ENCODE peak calls at places on chromosomes 7 and 10, in five cellular contexts. One of them, this sample, is unnamed.

GRCh38 chr10:95865814-95866447 is 41.8 kb upstream of the CC2D2B start:
- DNase-seq in heart right ventricle: no peak
- DNase-seq in vagina: no peak
- DNase-seq in lower lobe of right lung: no peak
- DNase-seq in effector memory CD4-positive, alpha-beta T cell: no peak
- DNase-seq in this sample: no peak

GRCh38 chr10:79184141-79184625 is 115.4 kb downstream of the ZMIZ1 start:
- DNase-seq in vagina: no peak
- DNase-seq in heart right ventricle: no peak
- DNase-seq in effector memory CD4-positive, alpha-beta T cell: no peak
- DNase-seq in lower lobe of right lung: peak; percentile 72
- DNase-seq in this sample: no peak

GRCh38 chr7:148856035-148856881 is 27.8 kb downstream of the EZH2 start:
- DNase-seq in lower lobe of right lung: no peak
- DNase-seq in heart right ventricle: no peak
- DNase-seq in vagina: no peak
- DNase-seq in effector memory CD4-positive, alpha-beta T cell: peak; percentile 21
- DNase-seq in this sample: no peak

GRCh38 chr10:88012627-88013026 is 149.2 kb downstream of the PTEN start:
- DNase-seq in lower lobe of right lung: no peak
- DNase-seq in vagina: no peak
- DNase-seq in heart right ventricle: no peak
- DNase-seq in effector memory CD4-positive, alpha-beta T cell: no peak
- DNase-seq in this sample: no peak

GRCh38 chr10:130618636-130619035 is 482.4 kb downstream of the GLRX3 start:
- DNase-seq in effector memory CD4-positive, alpha-beta T cell: no peak
- DNase-seq in lower lobe of right lung: no peak
- DNase-seq in vagina: no peak
- DNase-seq in heart right ventricle: no peak
- DNase-seq in this sample: no peak

GRCh38 chr7:157043745-157044144 is 33.3 kb upstream of the MNX1 start:
- DNase-seq in vagina: peak; percentile 69
- DNase-seq in lower lobe of right lung: no peak
- DNase-seq in effector memory CD4-positive, alpha-beta T cell: no peak
- DNase-seq in heart right ventricle: no peak
- DNase-seq in this sample: no peak

GRCh38 chr7:44461387-44461786 is 29.1 kb downstream of the NUDCD3 start:
- DNase-seq in lower lobe of right lung: no peak
- DNase-seq in effector memory CD4-positive, alpha-beta T cell: peak; percentile 21
- DNase-seq in vagina: no peak
- DNase-seq in heart right ventricle: no peak
- DNase-seq in this sample: no peak

GRCh38 chr10:70494966-70495365 is 16.4 kb downstream of the PALD1 start:
- DNase-seq in vagina: no peak
- DNase-seq in lower lobe of right lung: peak; percentile 77
- DNase-seq in heart right ventricle: peak; percentile 34
- DNase-seq in effector memory CD4-positive, alpha-beta T cell: no peak
- DNase-seq in this sample: no peak

GRCh38 chr7:18087031-18087686 is 59.5 kb upstream of the PRPS1L1 start:
- DNase-seq in heart right ventricle: no peak
- DNase-seq in lower lobe of right lung: peak; percentile 45
- DNase-seq in effector memory CD4-positive, alpha-beta T cell: no peak
- DNase-seq in vagina: no peak
- DNase-seq in this sample: no peak

GRCh38 chr7:106770191-106770590 is 94.9 kb upstream of the PIK3CG start:
- DNase-seq in vagina: no peak
- DNase-seq in effector memory CD4-positive, alpha-beta T cell: no peak
- DNase-seq in heart right ventricle: no peak
- DNase-seq in lower lobe of right lung: no peak
- DNase-seq in this sample: no peak

GRCh38 chr7:42237162-42237821 is at the start of gene GLI3:
- DNase-seq in heart right ventricle: peak; percentile 83
- DNase-seq in vagina: peak; percentile 94
- DNase-seq in effector memory CD4-positive, alpha-beta T cell: no peak
- DNase-seq in lower lobe of right lung: peak; percentile 74
- DNase-seq in this sample: peak; percentile 49

GRCh38 chr7:92835851-92836488 is 403 bp downstream of the CDK6 start:
- DNase-seq in effector memory CD4-positive, alpha-beta T cell: peak; percentile 22
- DNase-seq in vagina: no peak
- DNase-seq in lower lobe of right lung: peak; percentile 49
- DNase-seq in heart right ventricle: no peak
- DNase-seq in this sample: peak; percentile 60

GRCh38 chr10:27252267-27253000 is 11.8 kb upstream of the ACBD5 start:
- DNase-seq in lower lobe of right lung: peak; percentile 85
- DNase-seq in vagina: no peak
- DNase-seq in effector memory CD4-positive, alpha-beta T cell: peak; percentile 48
- DNase-seq in heart right ventricle: peak; percentile 81
- DNase-seq in this sample: peak; percentile 83

GRCh38 chr7:29780346-29780745 is 26.0 kb upstream of the WIPF3 start:
- DNase-seq in heart right ventricle: no peak
- DNase-seq in effector memory CD4-positive, alpha-beta T cell: no peak
- DNase-seq in vagina: no peak
- DNase-seq in lower lobe of right lung: no peak
- DNase-seq in this sample: no peak

GRCh38 chr10:121873236-121873635 is 54.6 kb downstream of the ATE1 start:
- DNase-seq in vagina: no peak
- DNase-seq in lower lobe of right lung: no peak
- DNase-seq in heart right ventricle: no peak
- DNase-seq in effector memory CD4-positive, alpha-beta T cell: no peak
- DNase-seq in this sample: no peak

GRCh38 chr7:12062062-12062461 is 149.0 kb upstream of the TMEM106B start:
- DNase-seq in effector memory CD4-positive, alpha-beta T cell: no peak
- DNase-seq in lower lobe of right lung: no peak
- DNase-seq in vagina: no peak
- DNase-seq in heart right ventricle: no peak
- DNase-seq in this sample: no peak

GRCh38 chr10:66350622-66351399 is 575.0 kb upstream of the LRRTM3 start:
- DNase-seq in lower lobe of right lung: no peak
- DNase-seq in vagina: no peak
- DNase-seq in heart right ventricle: no peak
- DNase-seq in effector memory CD4-positive, alpha-beta T cell: no peak
- DNase-seq in this sample: no peak

GRCh38 chr10:118373786-118374185 is 31.7 kb upstream of the FAM204A start:
- DNase-seq in effector memory CD4-positive, alpha-beta T cell: no peak
- DNase-seq in lower lobe of right lung: no peak
- DNase-seq in vagina: no peak
- DNase-seq in heart right ventricle: no peak
- DNase-seq in this sample: no peak

GRCh38 chr7:748446-748845 is 21.4 kb upstream of the PRKAR1B start:
- DNase-seq in vagina: no peak
- DNase-seq in lower lobe of right lung: peak; percentile 24
- DNase-seq in effector memory CD4-positive, alpha-beta T cell: no peak
- DNase-seq in heart right ventricle: no peak
- DNase-seq in this sample: no peak

GRCh38 chr10:34661580-34661979 is 153.5 kb downstream of the PARD3 start:
- DNase-seq in heart right ventricle: no peak
- DNase-seq in vagina: no peak
- DNase-seq in effector memory CD4-positive, alpha-beta T cell: no peak
- DNase-seq in lower lobe of right lung: no peak
- DNase-seq in this sample: no peak

GRCh38 chr10:114294549-114294948 is 55.5 kb downstream of the VWA2 start:
- DNase-seq in vagina: no peak
- DNase-seq in lower lobe of right lung: no peak
- DNase-seq in effector memory CD4-positive, alpha-beta T cell: no peak
- DNase-seq in heart right ventricle: no peak
- DNase-seq in this sample: no peak

GRCh38 chr10:36880898-36881297 is 244.5 kb upstream of the ANKRD30A start:
- DNase-seq in lower lobe of right lung: no peak
- DNase-seq in heart right ventricle: no peak
- DNase-seq in effector memory CD4-positive, alpha-beta T cell: no peak
- DNase-seq in vagina: no peak
- DNase-seq in this sample: no peak

GRCh38 chr7:105345003-105345402 is 43.7 kb downstream of the SRPK2 start:
- DNase-seq in heart right ventricle: no peak
- DNase-seq in effector memory CD4-positive, alpha-beta T cell: no peak
- DNase-seq in lower lobe of right lung: no peak
- DNase-seq in vagina: no peak
- DNase-seq in this sample: no peak

GRCh38 chr10:124977648-124978375 is 35.9 kb downstream of the ZRANB1 start:
- DNase-seq in lower lobe of right lung: no peak
- DNase-seq in vagina: no peak
- DNase-seq in effector memory CD4-positive, alpha-beta T cell: no peak
- DNase-seq in heart right ventricle: no peak
- DNase-seq in this sample: no peak

GRCh38 chr7:40211291-40212003 is 76.6 kb downstream of the SUGCT start:
- DNase-seq in lower lobe of right lung: no peak
- DNase-seq in heart right ventricle: no peak
- DNase-seq in effector memory CD4-positive, alpha-beta T cell: no peak
- DNase-seq in vagina: no peak
- DNase-seq in this sample: no peak

GRCh38 chr7:34060548-34060947 is 155.2 kb downstream of the BMPER start:
- DNase-seq in vagina: no peak
- DNase-seq in lower lobe of right lung: no peak
- DNase-seq in heart right ventricle: no peak
- DNase-seq in effector memory CD4-positive, alpha-beta T cell: no peak
- DNase-seq in this sample: no peak

GRCh38 chr7:11489280-11489679 is 342.7 kb downstream of the THSD7A start:
- DNase-seq in vagina: no peak
- DNase-seq in lower lobe of right lung: no peak
- DNase-seq in heart right ventricle: no peak
- DNase-seq in effector memory CD4-positive, alpha-beta T cell: no peak
- DNase-seq in this sample: no peak

GRCh38 chr10:106189254-106189653 is 975.3 kb downstream of the SORCS1 start:
- DNase-seq in vagina: no peak
- DNase-seq in effector memory CD4-positive, alpha-beta T cell: no peak
- DNase-seq in lower lobe of right lung: no peak
- DNase-seq in heart right ventricle: no peak
- DNase-seq in this sample: no peak

GRCh38 chr10:119667562-119668328 is 16.6 kb downstream of the BAG3 start:
- DNase-seq in effector memory CD4-positive, alpha-beta T cell: no peak
- DNase-seq in heart right ventricle: peak; percentile 72
- DNase-seq in vagina: no peak
- DNase-seq in lower lobe of right lung: no peak
- DNase-seq in this sample: no peak

GRCh38 chr7:137245186-137245585 is 98.3 kb downstream of the PTN start:
- DNase-seq in heart right ventricle: no peak
- DNase-seq in effector memory CD4-positive, alpha-beta T cell: no peak
- DNase-seq in lower lobe of right lung: no peak
- DNase-seq in vagina: no peak
- DNase-seq in this sample: no peak

GRCh38 chr10:88091490-88092061 is 228.2 kb downstream of the PTEN start:
- DNase-seq in vagina: no peak
- DNase-seq in effector memory CD4-positive, alpha-beta T cell: peak; percentile 43
- DNase-seq in lower lobe of right lung: peak; percentile 52
- DNase-seq in heart right ventricle: no peak
- DNase-seq in this sample: no peak

GRCh38 chr10:46079831-46080585 is 33.9 kb upstream of the MSMB start:
- DNase-seq in vagina: peak; percentile 70
- DNase-seq in heart right ventricle: no peak
- DNase-seq in lower lobe of right lung: no peak
- DNase-seq in effector memory CD4-positive, alpha-beta T cell: no peak
- DNase-seq in this sample: no peak

GRCh38 chr10:46077141-46077554 is 31.1 kb upstream of the MSMB start:
- DNase-seq in lower lobe of right lung: no peak
- DNase-seq in vagina: no peak
- DNase-seq in effector memory CD4-positive, alpha-beta T cell: no peak
- DNase-seq in heart right ventricle: no peak
- DNase-seq in this sample: no peak

GRCh38 chr10:46080886-46081285 is 34.8 kb upstream of the MSMB start:
- DNase-seq in effector memory CD4-positive, alpha-beta T cell: no peak
- DNase-seq in vagina: no peak
- DNase-seq in heart right ventricle: no peak
- DNase-seq in lower lobe of right lung: no peak
- DNase-seq in this sample: no peak

GRCh38 chr10:46075869-46076268 is 29.8 kb upstream of the MSMB start:
- DNase-seq in vagina: no peak
- DNase-seq in effector memory CD4-positive, alpha-beta T cell: no peak
- DNase-seq in lower lobe of right lung: no peak
- DNase-seq in heart right ventricle: no peak
- DNase-seq in this sample: no peak

GRCh38 chr10:46077616-46078268 is 31.7 kb upstream of the MSMB start:
- DNase-seq in vagina: no peak
- DNase-seq in effector memory CD4-positive, alpha-beta T cell: no peak
- DNase-seq in lower lobe of right lung: no peak
- DNase-seq in heart right ventricle: no peak
- DNase-seq in this sample: no peak
- H3K4me3 ChIP-seq in vagina: no peak overlapping the region
- H3K4me3 ChIP-seq in effector memory CD4-positive, alpha-beta T cell: no peak overlapping the region
- H3K4me3 ChIP-seq in lower lobe of right lung: no peak overlapping the region
- H3K4me3 ChIP-seq in heart right ventricle: no peak overlapping the region
- H3K4me3 ChIP-seq in this sample: no peak overlapping the region

DNA sequence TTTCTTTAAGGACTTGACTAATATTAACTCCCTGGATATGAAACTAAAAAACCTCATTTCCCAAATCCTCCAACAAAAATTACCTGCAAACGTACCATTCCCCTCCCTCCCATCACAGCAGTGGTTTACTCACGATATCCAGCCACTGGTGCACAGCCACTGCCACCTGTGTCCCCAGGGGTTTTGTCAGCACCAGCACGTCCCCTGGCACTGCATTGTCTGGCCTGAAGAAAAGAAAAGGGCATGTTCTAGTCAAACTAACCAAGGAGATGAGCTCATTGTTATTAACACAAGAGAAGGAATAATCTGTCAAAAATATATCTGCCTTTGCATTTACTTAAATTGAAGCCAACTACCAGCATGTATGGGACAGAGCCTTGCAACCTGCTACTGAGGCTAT is 18.5 kb downstream of the SEPHS1 start:
- DNase-seq in effector memory CD4-positive, alpha-beta T cell: no peak
- DNase-seq in lower lobe of right lung: no peak
- DNase-seq in vagina: no peak
- DNase-seq in heart right ventricle: no peak
- DNase-seq in this sample: no peak
- H3K27ac ChIP-seq in effector memory CD4-positive, alpha-beta T cell: no peak overlapping the region
- H3K27ac ChIP-seq in lower lobe of right lung: no peak overlapping the region
- H3K27ac ChIP-seq in vagina: no peak overlapping the region
- H3K27ac ChIP-seq in heart right ventricle: no peak overlapping the region
- H3K27ac ChIP-seq in this sample: no peak overlapping the region

DNA sequence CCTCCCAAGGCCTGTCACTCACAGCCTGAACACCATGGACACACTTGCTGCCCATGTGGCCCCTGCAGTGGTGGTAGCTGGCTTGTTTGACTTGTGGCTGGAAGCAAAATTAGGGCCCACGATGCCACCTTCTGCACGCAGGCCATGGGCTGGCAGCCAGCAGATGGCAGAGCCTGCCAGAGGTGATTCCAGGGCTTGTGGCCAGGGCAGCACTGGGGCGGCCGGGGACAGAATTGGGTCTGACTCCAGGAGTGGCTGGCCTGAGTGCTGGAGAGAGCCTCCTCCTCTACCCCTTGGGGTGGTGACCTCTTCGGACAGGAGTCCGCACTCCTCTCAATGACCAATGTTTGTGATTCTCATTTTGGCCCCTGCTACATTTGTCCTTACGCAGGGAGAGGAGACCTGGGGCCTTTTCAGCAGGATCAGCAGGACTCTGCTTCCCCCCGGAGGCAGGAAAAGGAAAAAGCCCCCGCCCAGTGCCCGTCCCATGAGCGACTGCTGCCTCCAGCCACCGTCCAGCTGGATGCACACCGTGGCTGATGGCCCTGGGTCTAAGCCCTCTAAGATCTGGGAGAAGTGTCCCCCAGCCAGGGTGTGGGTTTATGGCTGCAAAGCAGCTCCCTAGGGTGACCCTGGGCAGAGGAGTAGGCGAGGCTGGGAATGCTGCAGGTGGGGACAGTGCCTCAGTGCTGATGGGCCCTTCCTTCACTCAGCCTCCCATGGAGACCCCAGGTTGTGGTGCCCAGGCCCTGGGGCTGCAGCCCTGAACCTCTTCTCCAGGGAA is 26.5 kb downstream of the DNAJB12 start:
- DNase-seq in lower lobe of right lung: no peak
- DNase-seq in heart right ventricle: peak; percentile 79
- DNase-seq in effector memory CD4-positive, alpha-beta T cell: no peak
- DNase-seq in vagina: no peak
- DNase-seq in this sample: peak; percentile 87
- H3K4me3 ChIP-seq in lower lobe of right lung: peak overlapping the region; percentile 2
- H3K4me3 ChIP-seq in heart right ventricle: no peak overlapping the region
- H3K4me3 ChIP-seq in effector memory CD4-positive, alpha-beta T cell: no peak overlapping the region
- H3K4me3 ChIP-seq in vagina: no peak overlapping the region
- H3K4me3 ChIP-seq in this sample: no peak overlapping the region

GRCh38 chr7:4692055-4692454 is 10.0 kb downstream of the FOXK1 start:
- DNase-seq in vagina: no peak
- DNase-seq in heart right ventricle: no peak
- DNase-seq in lower lobe of right lung: no peak
- DNase-seq in effector memory CD4-positive, alpha-beta T cell: no peak
- DNase-seq in this sample: no peak
- H3K27ac ChIP-seq in vagina: peak overlapping the region; percentile 69
- H3K27ac ChIP-seq in heart right ventricle: peak overlapping the region; percentile 51
- H3K27ac ChIP-seq in lower lobe of right lung: no peak overlapping the region
- H3K27ac ChIP-seq in effector memory CD4-positive, alpha-beta T cell: no peak overlapping the region
- H3K27ac ChIP-seq in this sample: no peak overlapping the region

This sample was measured in right lobe of liver.